ENCODE peak calls at places on chromosomes 7 and 10, in four cellular contexts. K, D, J and H are unnamed samples.
A peak's percentile ranks its signal among the peaks of the same experiment; 100 is the strongest.

GRCh38 chr7:50974240-50974639 is 191.5 kb upstream of the GRB10 start:
- DNase-seq in K (no peak), D (no peak), J (no peak), H (no peak)

GRCh38 chr7:33243319-33243881 is 114.0 kb downstream of the BBS9 start:
- DNase-seq in K (no peak), D (peak; percentile 15), J (peak; percentile 36), H (peak; percentile 69)

GRCh38 chr10:48468866-48469511 is 135.9 kb downstream of the ARHGAP22 start:
- DNase-seq in K (no peak), D (no peak), J (no peak), H (no peak)

GRCh38 chr10:43094091-43094484 is 17.2 kb downstream of the RET start:
- DNase-seq in K (no peak), D (no peak), J (no peak), H (no peak)

GRCh38 chr7:47091141-47091540 is 490.8 kb downstream of the TNS3 start:
- DNase-seq in K (no peak), D (no peak), J (no peak), H (peak; percentile 87)

GRCh38 chr7:34991938-34992840 is 45.1 kb downstream of the DPY19L1 start:
- DNase-seq in K (no peak), D (peak; percentile 64), J (no peak), H (peak; percentile 88)

GRCh38 chr7:45709168-45710034 is 135.2 kb downstream of the ADCY1 start:
- DNase-seq in K (no peak), D (no peak), J (no peak), H (no peak)

GRCh38 chr10:4532467-4532866 is 293.5 kb upstream of the AKR1E2 start:
- DNase-seq in K (no peak), D (no peak), J (no peak), H (no peak)

GRCh38 chr7:151076863-151077704 is 3.5 kb downstream of the FASTK start:
- DNase-seq in K (no peak), D (peak; percentile 60), J (peak; percentile 62), H (peak; percentile 58)

GRCh38 chr10:103759100-103759781 is 96.1 kb downstream of the SH3PXD2A start:
- DNase-seq in K (peak; percentile 44), D (no peak), J (no peak), H (peak; percentile 33)

GRCh38 chr10:123103944-123104343 is 31.8 kb upstream of the HMX3 start:
- DNase-seq in K (no peak), D (no peak), J (no peak), H (no peak)

GRCh38 chr10:110426294-110427153 is 71.2 kb upstream of the DUSP5 start:
- DNase-seq in K (no peak), D (no peak), J (no peak), H (peak; percentile 42)

GRCh38 chr10:30493609-30494530 is 59.9 kb downstream of the MAP3K8 start:
- DNase-seq in K (peak; percentile 70), D (no peak), J (no peak), H (no peak)

GRCh38 chr10:69375307-69376151 is 41.2 kb downstream of the TACR2 start:
- DNase-seq in K (no peak), D (no peak), J (no peak), H (no peak)

GRCh38 chr7:33067921-33068320 is 5.3 kb upstream of the NT5C3A start:
- DNase-seq in K (no peak), D (no peak), J (no peak), H (no peak)

GRCh38 chr7:116218051-116218645 is 7.8 kb downstream of the TES start:
- DNase-seq in K (no peak), D (peak; percentile 65), J (peak; percentile 39), H (peak; percentile 43)

GRCh38 chr10:116741391-116742351 is 695 bp downstream of the HSPA12A start:
- DNase-seq in K (no peak), D (no peak), J (peak; percentile 50), H (peak; percentile 39)

GRCh38 chr10:12568391-12568790 is 219.0 kb downstream of the CAMK1D start:
- DNase-seq in K (no peak), D (no peak), J (no peak), H (no peak)

GRCh38 chr10:6322805-6323204 is 120.1 kb downstream of the PFKFB3 start:
- DNase-seq in K (no peak), D (no peak), J (no peak), H (no peak)

GRCh38 chr7:81956520-81956919 is 186.7 kb upstream of the HGF start:
- DNase-seq in K (no peak), D (peak; percentile 9), J (peak; percentile 28), H (peak; percentile 71)

GRCh38 chr10:26157734-26158133 is 58.8 kb upstream of the GAD2 start:
- DNase-seq in K (no peak), D (peak; percentile 8), J (no peak), H (no peak)

GRCh38 chr10:116809528-116810500 is 39.5 kb upstream of the ENO4 start:
- DNase-seq in K (no peak), D (peak; percentile 55), J (peak; percentile 79), H (no peak)

GRCh38 chr10:104052351-104052885 is 33.3 kb downstream of the COL17A1 start:
- DNase-seq in K (no peak), D (no peak), J (no peak), H (no peak)

GRCh38 chr10:103750836-103751235 is 104.5 kb downstream of the SH3PXD2A start:
- DNase-seq in K (no peak), D (no peak), J (no peak), H (no peak)

GRCh38 chr10:13614530-13615332 is 28.0 kb downstream of the PRPF18 start:
- DNase-seq in K (no peak), D (no peak), J (peak; percentile 34), H (no peak)

GRCh38 chr10:87658858-87659555 is 671 bp upstream of the PAPSS2 start:
- DNase-seq in K (no peak), D (no peak), J (peak; percentile 36), H (peak; percentile 29)

GRCh38 chr7:101581891-101582290 is 47.2 kb downstream of the MYL10 start:
- DNase-seq in K (no peak), D (no peak), J (no peak), H (no peak)

GRCh38 chr10:44572146-44572545 is 187.2 kb upstream of the CXCL12 start:
- DNase-seq in K (no peak), D (no peak), J (no peak), H (no peak)

GRCh38 chr7:88792361-88792760 is 3.2 kb downstream of the TEX47 start:
- DNase-seq in K (no peak), D (no peak), J (no peak), H (no peak)

GRCh38 chr10:33345236-33345635 is 10.8 kb upstream of the NRP1 start:
- DNase-seq in K (no peak), D (no peak), J (no peak), H (no peak)

GRCh38 chr10:20858292-20859124 is 38.6 kb downstream of the NEBL start:
- DNase-seq in K (no peak), D (no peak), J (no peak), H (peak; percentile 47)

GRCh38 chr7:36764929-36765328 is 40.6 kb upstream of the AOAH start:
- DNase-seq in K (no peak), D (no peak), J (no peak), H (no peak)

GRCh38 chr10:106582291-106582690 is 582.2 kb downstream of the SORCS1 start:
- DNase-seq in K (no peak), D (peak; percentile 48), J (no peak), H (peak; percentile 6)

GRCh38 chr10:50439187-50439586 is 184.6 kb downstream of the SGMS1 start:
- DNase-seq in K (no peak), D (no peak), J (no peak), H (no peak)

GRCh38 chr7:8246020-8246419 is 15.9 kb downstream of the ICA1 start:
- DNase-seq in K (no peak), D (no peak), J (no peak), H (no peak)

GRCh38 chr7:101880536-101881443 is 63.4 kb downstream of the CUX1 start:
- DNase-seq in K (no peak), D (no peak), J (no peak), H (no peak)